ENCODE peak calls at places on chromosomes 3 and 15, in four cellular contexts. One of them, this sample, is unnamed.

GRCh38 chr3:111362286-111363009 is 179.5 kb upstream of the CD96 start:
- DNase-seq in uterus: no peak
- DNase-seq in upper lobe of left lung: no peak
- DNase-seq in adrenal gland: no peak
- DNase-seq in this sample: no peak

GRCh38 chr15:74369756-74370155 is 2.3 kb upstream of the CYP11A1 start:
- DNase-seq in uterus: no peak
- DNase-seq in upper lobe of left lung: no peak
- DNase-seq in adrenal gland: no peak
- DNase-seq in this sample: peak

GRCh38 chr3:179250803-179251476 is at the start of gene KCNMB3:
- DNase-seq in uterus: no peak
- DNase-seq in upper lobe of left lung: no peak
- DNase-seq in adrenal gland: no peak
- DNase-seq in this sample: no peak

GRCh38 chr3:197085137-197085536 is 55.5 kb upstream of the MELTF start:
- DNase-seq in uterus: no peak
- DNase-seq in upper lobe of left lung: no peak
- DNase-seq in adrenal gland: no peak
- DNase-seq in this sample: no peak

GRCh38 chr3:41234823-41235722 is 35.8 kb downstream of the CTNNB1 start:
- DNase-seq in uterus: no peak
- DNase-seq in upper lobe of left lung: no peak
- DNase-seq in adrenal gland: no peak
- DNase-seq in this sample: no peak

GRCh38 chr15:95304116-95304873 is 1026.2 kb upstream of the NR2F2 start:
- DNase-seq in uterus: peak
- DNase-seq in upper lobe of left lung: no peak
- DNase-seq in adrenal gland: no peak
- DNase-seq in this sample: no peak

GRCh38 chr3:155079795-155080546 is at the start of gene MME:
- DNase-seq in uterus: no peak
- DNase-seq in upper lobe of left lung: peak
- DNase-seq in adrenal gland: no peak
- DNase-seq in this sample: peak

GRCh38 chr3:146454796-146455195 is 14.6 kb downstream of the PLSCR2 start:
- DNase-seq in uterus: no peak
- DNase-seq in upper lobe of left lung: no peak
- DNase-seq in adrenal gland: no peak
- DNase-seq in this sample: no peak

GRCh38 chr3:155667988-155668387 is 76.9 kb downstream of the PLCH1 start:
- DNase-seq in uterus: no peak
- DNase-seq in upper lobe of left lung: no peak
- DNase-seq in adrenal gland: no peak
- DNase-seq in this sample: no peak

GRCh38 chr15:76988874-76989780 is 5.8 kb upstream of the PSTPIP1 start:
- DNase-seq in uterus: no peak
- DNase-seq in upper lobe of left lung: no peak
- DNase-seq in adrenal gland: no peak
- DNase-seq in this sample: peak
- H3K4me3 ChIP-seq in uterus: no peak
- H3K4me3 ChIP-seq in upper lobe of left lung: no peak
- H3K4me3 ChIP-seq in adrenal gland: no peak
- H3K4me3 ChIP-seq in this sample: no peak

GRCh38 chr15:59484399-59484798 is 46.4 kb downstream of the FAM81A start:
- DNase-seq in uterus: no peak
- DNase-seq in upper lobe of left lung: no peak
- DNase-seq in adrenal gland: no peak
- DNase-seq in this sample: no peak
- TF ChIP-seq POLR2A in uterus: no peak
- TF ChIP-seq POLR2A in upper lobe of left lung: no peak
- TF ChIP-seq POLR2A in adrenal gland: no peak
- TF ChIP-seq POLR2A in this sample: no peak

GRCh38 chr3:194130211-194130610 is 5.7 kb upstream of the HES1 start:
- DNase-seq in uterus: no peak
- DNase-seq in upper lobe of left lung: no peak
- DNase-seq in adrenal gland: no peak
- DNase-seq in this sample: no peak
- H3K4me3 ChIP-seq in uterus: no peak
- H3K4me3 ChIP-seq in upper lobe of left lung: no peak
- H3K4me3 ChIP-seq in adrenal gland: no peak
- H3K4me3 ChIP-seq in this sample: no peak

GRCh38 chr3:11288786-11289637 is 16.8 kb downstream of the ATG7 start:
- DNase-seq in uterus: no peak
- DNase-seq in upper lobe of left lung: no peak
- DNase-seq in adrenal gland: no peak
- DNase-seq in this sample: no peak
- TF ChIP-seq POLR2A in uterus: no peak
- TF ChIP-seq POLR2A in upper lobe of left lung: no peak
- TF ChIP-seq POLR2A in adrenal gland: no peak
- TF ChIP-seq POLR2A in this sample: no peak

GRCh38 chr15:69412701-69413100 is 1.4 kb upstream of the KIF23 start:
- DNase-seq in uterus: no peak
- DNase-seq in upper lobe of left lung: no peak
- DNase-seq in adrenal gland: no peak
- DNase-seq in this sample: no peak

GRCh38 chr15:69417581-69417980 is 3.4 kb downstream of the KIF23 start:
- DNase-seq in uterus: no peak
- DNase-seq in upper lobe of left lung: no peak
- DNase-seq in adrenal gland: no peak
- DNase-seq in this sample: no peak

GRCh38 chr15:69414702-69415161 is 583 bp downstream of the KIF23 start:
- DNase-seq in uterus: no peak
- DNase-seq in upper lobe of left lung: no peak
- DNase-seq in adrenal gland: peak
- DNase-seq in this sample: no peak

GRCh38 chr15:69413822-69414701 is at the start of gene KIF23:
- DNase-seq in uterus: peak
- DNase-seq in upper lobe of left lung: peak
- DNase-seq in adrenal gland: peak
- DNase-seq in this sample: peak

GRCh38 chr15:69415381-69415780 is 1.2 kb downstream of the KIF23 start:
- DNase-seq in uterus: no peak
- DNase-seq in upper lobe of left lung: no peak
- DNase-seq in adrenal gland: no peak
- DNase-seq in this sample: no peak
- H3K4me3 ChIP-seq in uterus: no peak
- H3K4me3 ChIP-seq in upper lobe of left lung: peak
- H3K4me3 ChIP-seq in adrenal gland: no peak
- H3K4me3 ChIP-seq in this sample: no peak

GRCh38 chr15:53034767-53035245 is 244.7 kb upstream of the ONECUT1 start:
- DNase-seq in uterus: no peak
- DNase-seq in upper lobe of left lung: peak
- DNase-seq in adrenal gland: no peak
- DNase-seq in this sample: no peak
- TF ChIP-seq POLR2A in uterus: no peak
- TF ChIP-seq POLR2A in upper lobe of left lung: no peak
- TF ChIP-seq POLR2A in adrenal gland: no peak
- TF ChIP-seq POLR2A in this sample: no peak

GRCh38 chr15:35669457-35670045 is 123.6 kb upstream of the DPH6 start:
- DNase-seq in uterus: no peak
- DNase-seq in upper lobe of left lung: no peak
- DNase-seq in adrenal gland: no peak
- DNase-seq in this sample: no peak

GRCh38 chr15:35671197-35671596 is 125.2 kb upstream of the DPH6 start:
- DNase-seq in uterus: no peak
- DNase-seq in upper lobe of left lung: no peak
- DNase-seq in adrenal gland: no peak
- DNase-seq in this sample: no peak

GRCh38 chr15:35671981-35672380 is 126.0 kb upstream of the DPH6 start:
- DNase-seq in uterus: no peak
- DNase-seq in upper lobe of left lung: no peak
- DNase-seq in adrenal gland: no peak
- DNase-seq in this sample: no peak

GRCh38 chr15:35674873-35675781 is 129.2 kb upstream of the DPH6 start:
- DNase-seq in uterus: no peak
- DNase-seq in upper lobe of left lung: no peak
- DNase-seq in adrenal gland: no peak
- DNase-seq in this sample: no peak

GRCh38 chr15:35673093-35673573 is 127.2 kb upstream of the DPH6 start:
- DNase-seq in uterus: no peak
- DNase-seq in upper lobe of left lung: no peak
- DNase-seq in adrenal gland: no peak
- DNase-seq in this sample: no peak
- H3K4me3 ChIP-seq in uterus: no peak
- H3K4me3 ChIP-seq in upper lobe of left lung: no peak
- H3K4me3 ChIP-seq in adrenal gland: no peak
- H3K4me3 ChIP-seq in this sample: no peak

GRCh38 chr3:5197022-5197421 is 9.5 kb downstream of the EDEM1 start:
- DNase-seq in uterus: no peak
- DNase-seq in upper lobe of left lung: no peak
- DNase-seq in adrenal gland: no peak
- DNase-seq in this sample: no peak
- TF ChIP-seq POLR2A in uterus: no peak
- TF ChIP-seq POLR2A in upper lobe of left lung: no peak
- TF ChIP-seq POLR2A in adrenal gland: no peak
- TF ChIP-seq POLR2A in this sample: no peak

GRCh38 chr3:43693594-43693993 is 2.9 kb downstream of the ABHD5 start:
- DNase-seq in uterus: no peak
- DNase-seq in upper lobe of left lung: no peak
- DNase-seq in adrenal gland: no peak
- DNase-seq in this sample: no peak

GRCh38 chr3:43692971-43693370 is 2.2 kb downstream of the ABHD5 start:
- DNase-seq in uterus: no peak
- DNase-seq in upper lobe of left lung: no peak
- DNase-seq in adrenal gland: no peak
- DNase-seq in this sample: no peak

GRCh38 chr3:43695863-43696262 is 5.1 kb downstream of the ABHD5 start:
- DNase-seq in uterus: no peak
- DNase-seq in upper lobe of left lung: no peak
- DNase-seq in adrenal gland: no peak
- DNase-seq in this sample: no peak

GRCh38 chr3:43696881-43697280 is 6.1 kb downstream of the ABHD5 start:
- DNase-seq in uterus: no peak
- DNase-seq in upper lobe of left lung: no peak
- DNase-seq in adrenal gland: no peak
- DNase-seq in this sample: no peak

DNA sequence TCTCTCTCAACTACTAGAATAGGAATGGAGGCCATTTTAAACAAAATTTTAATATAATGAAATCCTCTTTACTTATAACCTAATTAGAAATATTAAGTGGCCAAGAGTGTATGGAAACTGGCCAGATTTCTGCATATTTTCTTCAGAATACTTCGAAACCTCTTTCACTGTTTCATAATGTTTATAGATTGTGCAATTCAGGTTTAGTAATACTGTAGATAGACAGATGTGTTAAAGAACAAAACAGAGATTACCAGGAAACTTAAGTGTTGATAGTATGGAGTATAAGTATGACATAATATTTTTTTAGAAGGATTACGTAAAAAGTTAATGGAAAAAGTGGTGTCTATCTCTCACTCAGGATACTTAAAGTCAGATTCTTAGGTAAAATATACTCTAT is 4.7 kb downstream of the ABHD5 start:
- DNase-seq in uterus: no peak
- DNase-seq in upper lobe of left lung: no peak
- DNase-seq in adrenal gland: no peak
- DNase-seq in this sample: no peak
- H3K4me3 ChIP-seq in uterus: no peak
- H3K4me3 ChIP-seq in upper lobe of left lung: no peak
- H3K4me3 ChIP-seq in adrenal gland: no peak
- H3K4me3 ChIP-seq in this sample: no peak

This sample was measured in lower leg skin.